ENCODE peak calls at places on chromosomes 7 and 10, in six cellular contexts. J is SK-N-SH, L is neuronal stem cell, M is brain microvascular endothelial cell, I is psoas muscle, E is cardiac muscle cell. R is an unnamed sample.

GRCh38 chr10:33041783-33042437 is 83.9 kb upstream of the ITGB1 start:
- DNase-seq in M (no peak), L (no peak), E (no peak), J (peak), I (no peak), R (no peak)

GRCh38 chr7:66267249-66267648 is 62.1 kb downstream of the TPST1 start:
- DNase-seq in I (no peak), J (no peak), M (peak), E (peak), L (no peak), R (no peak)

GRCh38 chr10:74642901-74643585 is 183.4 kb upstream of the KAT6B start:
- DNase-seq in M (no peak), E (no peak), J (no peak), L (no peak), I (no peak), R (no peak)

GRCh38 chr10:49152037-49152436 is 18.2 kb upstream of the FAM170B start:
- DNase-seq in L (no peak), I (no peak), J (no peak), M (no peak), E (no peak), R (no peak)

GRCh38 chr7:131123991-131124629 is 203.6 kb upstream of the MKLN1 start:
- DNase-seq in M (no peak), I (no peak), L (no peak), E (no peak), J (no peak), R (no peak)

GRCh38 chr7:120864146-120864920 is 6.4 kb upstream of the TSPAN12 start:
- DNase-seq in E (no peak), J (no peak), L (no peak), I (no peak), M (no peak), R (no peak)

GRCh38 chr10:47165711-47166404 is 134.1 kb upstream of the GDF10 start:
- DNase-seq in E (peak), I (peak), J (no peak), L (no peak), M (peak), R (no peak)

GRCh38 chr7:277228-277627 is 12.7 kb upstream of the FOXL3 start:
- DNase-seq in J (no peak), L (no peak), I (no peak), M (no peak), E (no peak), R (no peak)

GRCh38 chr7:34761627-34762026 is 103.6 kb downstream of the NPSR1 start:
- DNase-seq in E (peak), L (no peak), I (no peak), M (no peak), J (no peak), R (no peak)

GRCh38 chr10:43939939-43940810 is 291.5 kb upstream of the ZNF32 start:
- DNase-seq in J (peak), L (no peak), M (no peak), E (peak), I (no peak), R (peak)

GRCh38 chr10:122551450-122551849 is 9.1 kb upstream of the DMBT1 start:
- DNase-seq in E (no peak), I (no peak), M (no peak), J (no peak), L (no peak), R (peak)

GRCh38 chr7:108245523-108246226 is 115.5 kb upstream of the LAMB4 start:
- DNase-seq in J (no peak), I (no peak), M (no peak), L (no peak), E (no peak), R (no peak)

GRCh38 chr10:46247808-46248569 is 38.8 kb upstream of the ANTXRL start:
- DNase-seq in J (peak), M (no peak), L (no peak), E (no peak), I (no peak), R (peak)

GRCh38 chr10:60426425-60426824 is 36.8 kb upstream of the ANK3 start:
- DNase-seq in E (peak), I (no peak), M (peak), L (no peak), J (no peak), R (no peak)

GRCh38 chr7:77698042-77698625 is 1.9 kb downstream of the RSBN1L start:
- DNase-seq in J (no peak), I (no peak), M (no peak), L (no peak), E (no peak), R (no peak)

GRCh38 chr10:127343831-127344230 is 147.4 kb upstream of the INSYN2A start:
- DNase-seq in I (no peak), E (peak), J (no peak), L (no peak), M (no peak), R (no peak)

GRCh38 chr7:105305633-105306032 is 83.1 kb downstream of the SRPK2 start:
- DNase-seq in E (no peak), L (no peak), M (no peak), J (no peak), I (no peak), R (no peak)

GRCh38 chr10:111944331-111944730 is 239.2 kb downstream of the GPAM start:
- DNase-seq in I (no peak), M (no peak), E (no peak), J (no peak), L (no peak), R (no peak)

GRCh38 chr10:12019343-12019971 is 23.2 kb downstream of the UPF2 start:
- DNase-seq in M (no peak), L (no peak), E (peak), I (no peak), J (no peak), R (no peak)

GRCh38 chr7:75993689-75994387 is 557 bp downstream of the TMEM120A start:
- DNase-seq in I (peak), E (peak), L (peak), M (peak), J (peak), R (peak)

GRCh38 chr10:12847361-12847975 is 154.0 kb downstream of the CCDC3 start:
- DNase-seq in J (peak), I (no peak), E (no peak), M (no peak), L (no peak), R (no peak)

GRCh38 chr10:86813101-86813500 is 56.7 kb downstream of the BMPR1A start:
- DNase-seq in M (no peak), L (no peak), I (no peak), E (peak), J (no peak), R (no peak)

GRCh38 chr7:132321387-132321786 is 254.9 kb downstream of the PLXNA4 start:
- DNase-seq in L (no peak), I (no peak), J (peak), M (peak), E (peak), R (no peak)

GRCh38 chr10:110918633-110919348 is at the start of gene BBIP1:
- DNase-seq in J (peak), M (peak), L (peak), E (peak), I (peak), R (peak)

GRCh38 chr7:36667007-36667406 is 57.3 kb downstream of the AOAH start:
- DNase-seq in M (no peak), J (no peak), I (no peak), L (no peak), E (no peak), R (no peak)

GRCh38 chr7:51455086-51455485 is 138.5 kb upstream of the COBL start:
- DNase-seq in L (no peak), J (no peak), M (no peak), E (no peak), I (no peak), R (no peak)

GRCh38 chr10:51214897-51215227 is 140.6 kb downstream of the PRKG1 start:
- DNase-seq in L (no peak), I (no peak), M (no peak), E (no peak), J (no peak), R (no peak)

GRCh38 chr7:115340828-115341227 is 418.9 kb downstream of the MDFIC start:
- DNase-seq in I (no peak), L (no peak), J (no peak), E (peak), M (peak), R (no peak)

GRCh38 chr7:104901239-104901638 is 112.8 kb upstream of the KMT2E start:
- DNase-seq in M (no peak), I (no peak), L (no peak), J (no peak), E (no peak), R (no peak)

GRCh38 chr7:44914992-44915607 is 29.8 kb upstream of the PURB start:
- DNase-seq in E (no peak), M (no peak), L (no peak), J (no peak), I (no peak), R (no peak)

GRCh38 chr7:727104-727805 is at the start of gene PRKAR1B:
- DNase-seq in J (peak), L (no peak), M (no peak), I (no peak), E (no peak), R (no peak)

GRCh38 chr10:17510242-17510908 is 56.0 kb upstream of the ST8SIA6 start:
- DNase-seq in J (no peak), M (no peak), E (no peak), L (no peak), I (no peak), R (no peak)

GRCh38 chr10:30111340-30111980 is 52.1 kb upstream of the JCAD start:
- DNase-seq in M (peak), E (peak), I (no peak), J (no peak), L (no peak), R (no peak)

GRCh38 chr10:90592903-90593302 is 264.9 kb downstream of the HTR7 start:
- DNase-seq in M (peak), J (peak), E (peak), L (peak), I (no peak), R (no peak)

GRCh38 chr10:123139521-123140163 is 3.9 kb downstream of the HMX3 start:
- DNase-seq in E (peak), M (no peak), L (no peak), J (no peak), I (no peak), R (no peak)

GRCh38 chr7:98903246-98903645 is 24.9 kb downstream of the TRRAP start:
- DNase-seq in M (no peak), L (no peak), E (no peak), I (no peak), J (no peak), R (no peak)

GRCh38 chr10:12018438-12019342 is 23.9 kb downstream of the UPF2 start:
- DNase-seq in L (no peak), E (peak), M (no peak), I (no peak), J (no peak), R (no peak)

GRCh38 chr7:43196379-43196778 is 83.9 kb downstream of the HECW1 start:
- DNase-seq in J (no peak), E (no peak), I (no peak), M (no peak), L (no peak), R (no peak)

GRCh38 chr10:46091080-46091833 is 45.2 kb upstream of the MSMB start:
- DNase-seq in M (no peak), J (no peak), L (no peak), I (no peak), E (no peak), R (peak)

GRCh38 chr7:44906980-44907379 is 21.6 kb upstream of the PURB start:
- DNase-seq in I (no peak), M (no peak), J (no peak), L (no peak), E (no peak), R (no peak)

GRCh38 chr7:143323650-143324049 is 7.7 kb downstream of the CLCN1 start:
- DNase-seq in L (no peak), E (no peak), J (no peak), I (no peak), M (no peak), R (no peak)
- H3K27ac ChIP-seq in L (no peak), E (no peak), J (no peak), I (peak), M (no peak), R (no peak)

GRCh38 chr7:150567168-150567567 is at the start of gene GIMAP4:
- DNase-seq in E (no peak), M (no peak), L (no peak), J (no peak), I (no peak), R (no peak)
- H3K4me3 ChIP-seq in E (no peak), M (no peak), L (no peak), J (no peak), I (peak), R (peak)

GRCh38 chr10:133189726-133190125 is 29.7 kb downstream of the KNDC1 start:
- DNase-seq in L (no peak), E (no peak), M (no peak), J (no peak), I (no peak), R (no peak)
- H3K27ac ChIP-seq in L (no peak), E (no peak), M (no peak), J (no peak), I (no peak), R (no peak)

GRCh38 chr7:158816271-158816670 is 13.0 kb downstream of the ESYT2 start:
- DNase-seq in I (no peak), M (no peak), L (no peak), J (no peak), E (peak), R (no peak)

GRCh38 chr7:158815046-158815445 is 14.3 kb downstream of the ESYT2 start:
- DNase-seq in L (no peak), I (peak), M (peak), E (peak), J (no peak), R (no peak)

GRCh38 chr7:158818325-158819213 is 10.7 kb downstream of the ESYT2 start:
- DNase-seq in J (peak), E (peak), I (peak), M (peak), L (peak), R (peak)

GRCh38 chr7:158815471-158816128 is 13.7 kb downstream of the ESYT2 start:
- DNase-seq in J (no peak), I (no peak), M (no peak), L (no peak), E (peak), R (no peak)

GRCh38 chr7:158816995-158817394 is 12.3 kb downstream of the ESYT2 start:
- DNase-seq in J (no peak), I (no peak), L (no peak), M (no peak), E (no peak), R (no peak)
- H3K4me3 ChIP-seq in J (no peak), I (peak), L (no peak), M (no peak), E (no peak), R (no peak)

DNA sequence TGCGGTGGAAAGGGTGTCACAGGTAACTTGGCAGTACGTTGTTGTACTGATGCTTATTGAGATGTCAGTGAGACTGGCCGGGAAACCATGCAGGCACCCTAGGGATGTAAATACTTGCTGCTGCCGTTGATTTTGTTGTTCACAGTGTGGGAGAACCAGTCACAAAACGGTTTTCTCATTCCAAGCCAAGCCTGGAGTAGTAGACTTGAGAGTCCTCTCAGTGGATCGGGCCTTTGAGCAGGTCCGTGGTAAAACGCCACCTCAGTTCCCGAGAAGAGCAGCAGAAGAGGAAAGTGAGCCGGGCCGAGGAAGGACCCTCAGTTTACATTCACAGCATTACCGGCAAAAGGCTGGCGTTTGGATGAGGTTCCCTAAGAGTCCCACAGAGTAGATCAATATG is 1.1 kb downstream of the JAKMIP3 start:
- DNase-seq in M (no peak), E (no peak), J (no peak), I (no peak), L (no peak), R (peak)
- H3K27ac ChIP-seq in M (no peak), E (no peak), J (no peak), I (no peak), L (no peak), R (no peak)

GRCh38 chr10:35390441-35390840 is 54.1 kb downstream of the CCNY start:
- DNase-seq in M (no peak), E (no peak), I (no peak), J (no peak), L (no peak), R (no peak)

GRCh38 chr10:35387768-35388167 is 51.5 kb downstream of the CCNY start:
- DNase-seq in J (no peak), I (no peak), L (no peak), E (peak), M (peak), R (no peak)

GRCh38 chr10:35388682-35389081 is 52.4 kb downstream of the CCNY start:
- DNase-seq in M (no peak), E (no peak), J (no peak), I (no peak), L (no peak), R (no peak)

GRCh38 chr10:35386594-35387174 is 50.4 kb downstream of the CCNY start:
- DNase-seq in L (no peak), I (no peak), J (peak), M (peak), E (peak), R (no peak)

GRCh38 chr10:35388197-35388596 is 51.9 kb downstream of the CCNY start:
- DNase-seq in E (no peak), L (no peak), M (no peak), I (no peak), J (no peak), R (no peak)
- H3K4me3 ChIP-seq in E (no peak), L (no peak), M (no peak), I (no peak), J (no peak), R (no peak)

GRCh38 chr10:58625070-58625469 is 112.4 kb downstream of the BICC1 start:
- DNase-seq in L (no peak), J (no peak), I (no peak), E (peak), M (peak), R (no peak)
- H3K27ac ChIP-seq in L (no peak), J (peak), I (no peak), E (no peak), M (peak), R (no peak)

DNA sequence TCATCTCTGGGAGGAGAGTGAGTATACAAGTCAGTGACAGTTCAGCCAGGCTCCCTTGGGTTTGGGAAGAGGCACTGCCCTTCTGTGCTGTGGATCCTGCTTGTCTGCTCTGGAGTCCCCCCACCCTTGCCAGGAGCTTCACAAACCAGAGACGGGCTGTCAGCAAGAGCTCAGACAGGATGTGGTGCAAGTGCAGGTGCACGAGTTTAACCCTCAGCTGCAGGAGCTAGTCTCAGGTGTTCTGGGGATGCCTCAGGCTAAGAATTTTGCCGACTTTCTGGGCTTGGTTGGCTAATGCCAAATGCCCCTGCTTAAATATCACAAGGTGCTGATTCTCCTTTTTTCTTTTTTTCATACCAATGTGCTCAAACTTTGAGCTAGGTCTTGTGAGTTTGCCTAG is 22.3 kb downstream of the ZNF783 start:
- DNase-seq in E (no peak), M (no peak), J (no peak), L (no peak), I (no peak), R (peak)
- H3K4me3 ChIP-seq in E (no peak), M (no peak), J (no peak), L (no peak), I (peak), R (no peak)

DNA sequence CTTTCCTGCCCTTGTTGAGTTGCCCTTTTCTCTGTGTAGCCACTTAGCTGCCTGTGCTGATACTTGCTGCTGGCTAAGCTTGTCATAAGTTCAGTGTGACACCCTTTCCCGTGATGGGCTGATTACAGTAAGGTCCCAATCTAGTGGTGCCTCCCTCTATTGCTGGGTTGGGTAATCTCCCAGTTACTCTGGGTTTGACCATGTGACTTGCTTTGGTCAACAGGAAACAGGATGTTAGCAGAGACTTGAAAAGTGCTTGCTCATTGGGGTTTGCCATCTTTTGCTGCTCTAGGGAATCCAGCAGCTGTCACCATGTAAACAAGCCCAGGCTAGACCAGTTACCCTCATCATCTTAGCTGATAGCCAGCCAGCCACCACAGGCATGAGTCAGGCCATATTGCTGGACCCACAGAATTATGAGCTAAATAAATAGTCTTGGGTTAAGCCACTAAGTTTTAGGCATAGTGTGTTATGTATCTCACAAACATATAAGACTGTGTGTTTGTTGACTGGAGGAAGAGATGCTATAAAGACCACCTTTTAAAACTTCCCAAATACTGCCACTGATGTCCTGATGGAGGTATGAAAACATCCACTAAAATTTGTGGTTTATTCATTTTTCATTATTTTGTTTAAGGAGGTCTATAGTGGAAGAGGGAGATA is 4.0 kb upstream of the LEP start:
- DNase-seq in L (no peak), I (no peak), E (peak), J (no peak), M (peak), R (no peak)
- H3K27ac ChIP-seq in L (no peak), I (no peak), E (no peak), J (no peak), M (peak), R (no peak)